ENCODE peak calls at places on chromosomes 6 and 20, in seven cellular contexts. T is NT2/D1; E is astrocyte; W is SJCRH30; K is CD8-positive, alpha-beta memory T cell; L is ovary; P is psoas muscle. X is an unnamed sample.

GRCh38 chr20:61951695-61952533 is 113.8 kb downstream of the TAF4 start:
- DNase-seq in T (peak; percentile 60), E (peak; percentile 15), W (peak; percentile 80), K (no peak), L (peak; percentile 60), P (no peak), X (no peak)

GRCh38 chr6:166618866-166619761 is 7.9 kb downstream of the RPS6KA2 start:
- DNase-seq in T (no peak), E (peak; percentile 96), W (no peak), K (no peak), L (no peak), P (no peak), X (no peak)

GRCh38 chr6:135451617-135452190 is 45.8 kb downstream of the AHI1 start:
- DNase-seq in T (peak; percentile 2), E (peak; percentile 14), W (peak; percentile 68), K (peak; percentile 26), L (no peak), P (no peak), X (no peak)

GRCh38 chr20:11929947-11930346 is 12.3 kb downstream of the BTBD3 start:
- DNase-seq in T (no peak), E (no peak), W (no peak), K (no peak), L (no peak), P (no peak), X (no peak)

GRCh38 chr6:12288844-12289654 is 1.1 kb upstream of the EDN1 start:
- DNase-seq in T (peak; percentile 56), E (peak; percentile 44), W (peak; percentile 54), K (peak; percentile 35), L (peak; percentile 35), P (no peak), X (peak; percentile 21)

GRCh38 chr6:3281669-3282460 is 23.1 kb downstream of the PSMG4 start:
- DNase-seq in T (peak; percentile 43), E (peak; percentile 99), W (no peak), K (no peak), L (peak; percentile 21), P (peak; percentile 41), X (no peak)

GRCh38 chr6:38185244-38185643 is 365.7 kb downstream of the ZFAND3 start:
- DNase-seq in T (no peak), E (no peak), W (no peak), K (no peak), L (no peak), P (no peak), X (no peak)

GRCh38 chr6:170049641-170050491 is 241.0 kb downstream of the DLL1 start:
- DNase-seq in T (no peak), E (no peak), W (peak; percentile 9), K (no peak), L (peak; percentile 81), P (peak; percentile 89), X (no peak)

GRCh38 chr6:44841829-44842228 is 454.3 kb downstream of the CDC5L start:
- DNase-seq in T (no peak), E (no peak), W (no peak), K (no peak), L (no peak), P (no peak), X (no peak)

GRCh38 chr6:117304446-117304845 is 39.1 kb downstream of the VGLL2 start:
- DNase-seq in T (no peak), E (no peak), W (no peak), K (no peak), L (no peak), P (no peak), X (no peak)

GRCh38 chr20:574297-574942 is 30.8 kb upstream of the CSNK2A1 start:
- DNase-seq in T (peak; percentile 64), E (no peak), W (no peak), K (no peak), L (no peak), P (no peak), X (no peak)

GRCh38 chr6:70956451-70957283 is at the start of gene B3GAT2:
- DNase-seq in T (peak; percentile 11), E (peak; percentile 5), W (no peak), K (peak; percentile 10), L (no peak), P (peak; percentile 14), X (no peak)

GRCh38 chr20:8018928-8019177 is 708 bp downstream of the TMX4 start:
- DNase-seq in T (no peak), E (no peak), W (no peak), K (no peak), L (no peak), P (no peak), X (no peak)

GRCh38 chr6:53394704-53395103 is 46.0 kb upstream of the ELOVL5 start:
- DNase-seq in T (no peak), E (no peak), W (no peak), K (no peak), L (no peak), P (no peak), X (no peak)

GRCh38 chr20:8121666-8122065 is 10.4 kb upstream of the PLCB1 start:
- DNase-seq in T (no peak), E (no peak), W (no peak), K (no peak), L (no peak), P (no peak), X (no peak)

GRCh38 chr6:39678914-39679313 is 46.3 kb downstream of the KIF6 start:
- DNase-seq in T (no peak), E (no peak), W (no peak), K (no peak), L (no peak), P (no peak), X (no peak)

GRCh38 chr6:41502607-41503434 is 43.4 kb upstream of the FOXP4 start:
- DNase-seq in T (no peak), E (peak; percentile 18), W (peak; percentile 73), K (no peak), L (peak; percentile 41), P (peak; percentile 23), X (no peak)

GRCh38 chr6:40779399-40779798 is 192.2 kb upstream of the LRFN2 start:
- DNase-seq in T (no peak), E (peak; percentile 58), W (no peak), K (no peak), L (no peak), P (no peak), X (no peak)

GRCh38 chr6:146433881-146434741 is 109.5 kb upstream of the RAB32 start:
- DNase-seq in T (no peak), E (peak; percentile 20), W (no peak), K (no peak), L (no peak), P (no peak), X (no peak)

DNA sequence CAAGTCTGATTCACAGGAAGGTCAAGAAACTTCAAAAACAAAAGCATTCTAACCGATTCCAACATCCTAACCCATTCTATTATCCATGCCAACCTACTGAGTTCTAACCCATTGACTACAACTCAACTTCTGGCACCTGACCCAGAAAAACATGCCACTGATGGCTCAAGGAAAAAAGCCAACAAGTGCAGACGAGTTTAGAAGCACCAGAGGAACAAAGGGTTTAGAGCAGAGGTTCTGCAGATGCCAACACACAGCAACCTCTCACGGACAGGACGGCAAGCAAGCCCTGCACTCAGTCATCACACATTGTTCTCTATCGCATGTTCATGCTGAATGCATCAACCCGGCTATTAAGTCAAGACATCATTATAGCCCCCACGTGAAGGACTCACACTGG is 25.2 kb upstream of the MC3R start:
- DNase-seq in T (no peak), E (no peak), W (no peak), K (no peak), L (no peak), P (no peak), X (no peak)
- H3K9me3 ChIP-seq in T (peaks cover 50% of the 10 kb centered on the region), E (peaks cover 11% of the 10 kb centered on the region), W (no peaks in the 10 kb centered on the region), K (no peaks in the 10 kb centered on the region), L (no peaks in the 10 kb centered on the region), P (peaks cover 4% of the 10 kb centered on the region), X (no peaks in the 10 kb centered on the region)

DNA sequence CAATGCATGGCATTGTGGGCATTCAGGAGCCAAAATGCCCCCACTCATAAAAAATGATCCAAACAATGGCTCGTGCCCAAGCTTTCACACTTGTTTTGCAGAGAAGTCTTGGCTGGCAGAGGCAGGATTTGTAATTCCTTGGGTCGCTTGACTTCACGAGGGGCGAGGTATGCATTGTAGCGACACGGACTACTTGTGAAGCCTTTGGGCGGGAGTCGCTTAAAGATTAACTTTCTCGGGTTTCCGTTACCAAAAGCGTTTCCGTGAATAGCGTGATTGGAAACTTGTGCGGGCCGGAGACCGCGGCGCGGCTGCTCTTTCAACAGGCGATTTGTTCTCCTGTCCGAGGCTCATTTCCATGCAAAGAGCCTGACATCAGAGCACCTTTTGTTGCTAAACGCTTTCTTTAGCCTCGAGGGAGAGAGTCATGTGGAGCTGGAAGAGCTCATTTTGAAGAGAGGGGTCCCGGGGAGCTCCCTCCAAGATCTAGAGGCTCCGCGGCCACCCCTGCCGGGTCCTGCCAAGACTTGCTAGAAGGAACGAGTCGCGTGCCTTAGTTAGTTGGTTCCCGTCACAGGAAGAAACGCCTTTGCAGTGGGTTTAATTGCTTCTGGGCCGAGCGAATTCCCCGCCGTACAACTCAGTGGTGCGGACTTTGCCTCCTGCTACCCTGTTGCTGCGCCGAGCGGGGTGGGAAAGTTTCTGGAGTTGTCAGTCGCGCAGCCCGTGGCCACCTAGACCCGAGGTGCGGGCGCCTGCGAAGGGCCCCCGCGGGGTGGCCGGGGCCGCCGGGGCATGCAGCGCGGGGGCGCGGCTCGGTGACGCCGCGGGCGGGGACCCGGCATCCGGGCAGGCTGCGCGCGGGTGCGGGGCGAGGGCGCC is at the start of gene SASH1:
- DNase-seq in T (peak; percentile 86), E (peak; percentile 78), W (peak; percentile 88), K (no peak), L (peak; percentile 58), P (peak; percentile 64), X (peak; percentile 12)
- H3K9me3 ChIP-seq in T (no peaks in the 10 kb centered on the region), E (no peaks in the 10 kb centered on the region), W (no peaks in the 10 kb centered on the region), K (no peaks in the 10 kb centered on the region), L (no peaks in the 10 kb centered on the region), P (no peaks in the 10 kb centered on the region), X (no peaks in the 10 kb centered on the region)

DNA sequence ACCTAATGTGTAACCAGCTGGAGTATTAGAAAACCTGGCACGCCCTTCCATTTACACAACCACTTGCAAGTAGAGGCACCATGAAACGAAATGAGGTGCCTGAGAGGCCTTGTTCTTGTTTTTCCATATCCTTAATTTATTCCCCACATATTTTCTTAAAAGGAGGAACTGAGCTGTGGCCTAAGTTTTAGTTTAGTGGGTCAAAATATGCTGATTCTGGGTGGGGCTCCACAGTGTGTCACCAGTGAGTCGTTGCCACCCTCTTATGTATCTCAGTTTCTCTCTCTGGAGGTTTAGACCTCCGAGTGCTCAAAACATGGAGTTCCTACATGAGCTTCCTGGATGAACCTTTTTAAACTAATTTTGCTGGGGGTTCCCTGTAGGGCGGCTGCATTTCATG is 17.3 kb upstream of the IL22RA2 start:
- DNase-seq in T (no peak), E (no peak), W (no peak), K (no peak), L (no peak), P (no peak), X (no peak)
- H3K9me3 ChIP-seq in T (peaks cover 51% of the 10 kb centered on the region), E (peaks cover 4% of the 10 kb centered on the region), W (peaks cover 25% of the 10 kb centered on the region), K (no peaks in the 10 kb centered on the region), L (no peaks in the 10 kb centered on the region), P (peaks cover 5% of the 10 kb centered on the region), X (peaks cover 2% of the 10 kb centered on the region)

DNA sequence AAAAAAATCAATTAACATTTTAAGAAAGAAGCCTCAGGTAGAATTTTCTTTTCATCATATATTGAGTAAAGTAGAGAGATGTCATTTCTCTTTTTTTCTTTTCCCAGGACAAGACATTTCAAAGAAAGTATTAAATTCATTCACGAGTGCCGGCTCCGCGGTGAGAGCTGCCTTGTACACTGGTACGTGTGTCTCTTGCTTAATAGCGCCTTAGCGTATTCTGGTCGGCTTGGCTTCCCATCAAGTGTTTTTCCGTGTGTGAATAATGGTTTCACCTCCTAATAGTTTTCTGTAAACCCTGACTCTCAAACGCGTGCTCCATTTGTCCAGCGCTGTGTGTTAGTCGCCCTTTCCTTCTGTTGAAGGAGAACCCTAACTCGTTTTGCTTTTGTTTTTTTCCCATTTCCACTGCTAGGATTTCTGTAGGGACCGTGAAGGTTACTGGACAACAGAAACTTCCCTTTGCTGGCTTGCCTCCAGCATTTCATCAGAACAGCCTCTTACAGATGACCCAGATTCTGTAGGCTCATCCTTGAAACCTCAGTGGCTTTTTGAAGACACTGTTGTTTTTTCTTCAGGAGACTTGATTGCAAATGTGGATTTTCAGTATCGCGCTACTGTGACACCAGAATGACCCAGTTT is 45.7 kb upstream of the IRF4 start:
- DNase-seq in T (no peak), E (peak; percentile 64), W (no peak), K (no peak), L (no peak), P (no peak), X (no peak)
- H3K9me3 ChIP-seq in T (no peaks in the 10 kb centered on the region), E (no peaks in the 10 kb centered on the region), W (no peaks in the 10 kb centered on the region), K (no peaks in the 10 kb centered on the region), L (no peaks in the 10 kb centered on the region), P (no peaks in the 10 kb centered on the region), X (no peaks in the 10 kb centered on the region)

X was measured in T-helper 17 cell.